ENCODE peak calls at places on chromosomes 2 and 18, in eight cellular contexts. Q is BJ, A is OCI-LY7, Y is body of pancreas, C is right atrium auricular region, N is stomach, X is cardiac fibroblast, T is pancreas. R is an unnamed sample.
A peak's percentile ranks its signal among the peaks of the same experiment; 100 is the strongest.

GRCh38 chr2:2183135-2183534 is 147.9 kb downstream of the MYT1L start:
- DNase-seq in Q (no peak), A (no peak), Y (no peak), C (no peak), N (no peak), X (no peak), T (no peak), R (no peak)

GRCh38 chr18:57004366-57005121 is 142.3 kb upstream of the BOD1L2 start:
- DNase-seq in Q (peak; percentile 16), A (no peak), Y (no peak), C (no peak), N (no peak), X (peak; percentile 56), T (no peak), R (peak; percentile 66)

GRCh38 chr2:238920601-238921001 is 72.7 kb downstream of the TWIST2 start:
- DNase-seq in Q (no peak), A (no peak), Y (no peak), C (no peak), N (no peak), X (no peak), T (no peak), R (no peak)

GRCh38 chr2:176251928-176252327 is 17.3 kb upstream of the MTX2 start:
- DNase-seq in Q (no peak), A (no peak), Y (no peak), C (no peak), N (no peak), X (no peak), T (no peak), R (no peak)

GRCh38 chr2:158782126-158782525 is 13.0 kb upstream of the DAPL1 start:
- DNase-seq in Q (no peak), A (no peak), Y (no peak), C (no peak), N (no peak), X (no peak), T (no peak), R (no peak)

GRCh38 chr2:68031546-68032160 is 31.2 kb downstream of the C1D start:
- DNase-seq in Q (no peak), A (peak; percentile 70), Y (no peak), C (no peak), N (no peak), X (peak; percentile 74), T (no peak), R (peak; percentile 79)

GRCh38 chr18:32909798-32910561 is 137.2 kb upstream of the KLHL14 start:
- DNase-seq in Q (no peak), A (peak; percentile 29), Y (no peak), C (no peak), N (no peak), X (no peak), T (no peak), R (no peak)

GRCh38 chr2:179262077-179262660 is 2.5 kb downstream of the SESTD1 start:
- DNase-seq in Q (no peak), A (no peak), Y (no peak), C (no peak), N (no peak), X (peak; percentile 49), T (no peak), R (peak; percentile 36)

GRCh38 chr2:114661926-114662670 is 219.7 kb downstream of the DPP10 start:
- DNase-seq in Q (no peak), A (no peak), Y (peak; percentile 14), C (no peak), N (no peak), X (peak; percentile 0), T (peak; percentile 70), R (no peak)

GRCh38 chr2:206482123-206482522 is 38.8 kb downstream of the ADAM23 start:
- DNase-seq in Q (no peak), A (no peak), Y (no peak), C (no peak), N (no peak), X (peak; percentile 2), T (no peak), R (peak; percentile 10)

GRCh38 chr2:159713691-159714585 is 1.6 kb downstream of the MARCHF7 start:
- DNase-seq in Q (no peak), A (peak; percentile 40), Y (no peak), C (no peak), N (no peak), X (peak; percentile 51), T (no peak), R (peak; percentile 43)

GRCh38 chr2:25361261-25362048 is 19.7 kb upstream of the DNMT3A start:
- DNase-seq in Q (no peak), A (no peak), Y (no peak), C (no peak), N (no peak), X (no peak), T (no peak), R (no peak)
- H3K4me3 ChIP-seq in Q (peak overlapping the region; percentile 16), A (peak overlapping the region; percentile 66), Y (no peak overlapping the region), C (peak overlapping the region; percentile 42), N (peak overlapping the region; percentile 34), X (peak overlapping the region; percentile 13), T (peak overlapping the region; percentile 27), R (peak overlapping the region; percentile 28)

DNA sequence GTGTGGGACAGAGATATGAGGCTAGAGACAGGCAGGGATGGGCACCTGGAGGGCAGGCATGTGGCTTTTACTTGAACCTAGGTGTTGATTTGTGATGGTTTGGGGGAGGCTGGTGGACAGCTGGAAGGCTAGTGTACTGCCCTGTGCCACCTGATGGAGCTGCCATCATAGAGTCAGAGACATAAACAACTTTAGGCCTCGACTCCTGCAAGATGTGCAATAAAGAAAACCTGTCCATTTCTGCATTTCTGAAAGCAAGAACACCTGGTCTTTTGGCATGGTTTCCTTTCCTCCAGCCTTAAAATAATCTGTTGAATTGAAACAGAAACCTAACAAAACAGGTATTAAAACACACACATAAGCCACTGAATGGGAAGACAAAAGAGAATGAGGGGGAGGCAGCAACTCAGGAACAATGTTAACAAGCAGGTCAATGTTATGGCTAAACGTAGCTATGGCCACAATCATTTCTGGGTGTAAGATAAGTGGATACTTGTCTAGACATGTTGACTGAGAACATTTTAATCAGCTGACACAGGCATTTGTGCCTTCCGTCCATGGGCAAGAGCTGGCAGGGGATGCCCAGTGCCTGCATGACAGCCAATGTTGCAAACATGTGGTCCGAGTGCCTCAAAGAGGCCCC is 87.8 kb downstream of the KCTD1 start:
- DNase-seq in Q (no peak), A (peak; percentile 87), Y (no peak), C (no peak), N (peak; percentile 37), X (peak; percentile 78), T (no peak), R (peak; percentile 89)
- TF ChIP-seq CTCF in Q (no peak), A (no peak), Y (no peak), C (no peak), N (no peak), X (no peak), T (no peak), R (no peak)

DNA sequence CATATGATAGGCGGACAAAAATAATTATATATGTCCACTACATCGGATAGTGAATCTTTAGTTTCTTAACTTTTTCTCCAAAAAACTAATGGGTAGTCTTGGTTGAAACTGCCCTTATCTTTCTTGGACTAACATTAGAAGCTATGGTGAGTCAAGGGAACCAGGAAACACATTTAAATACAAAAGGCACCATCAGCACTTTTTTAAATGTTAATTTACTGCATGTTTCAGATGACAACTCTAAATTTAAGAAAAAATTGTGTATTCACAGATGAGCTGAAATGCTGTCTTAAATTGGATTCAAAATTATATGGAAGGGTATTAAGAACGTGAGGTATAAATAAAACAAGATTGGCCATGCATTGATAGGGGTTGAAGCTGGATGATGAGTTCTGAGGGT is 75.6 kb upstream of the CERS6 start:
- DNase-seq in Q (no peak), A (no peak), Y (no peak), C (no peak), N (no peak), X (no peak), T (no peak), R (no peak)
- H3K4me3 ChIP-seq in Q (no peak overlapping the region), A (no peak overlapping the region), Y (no peak overlapping the region), C (no peak overlapping the region), N (no peak overlapping the region), X (no peak overlapping the region), T (no peak overlapping the region), R (no peak overlapping the region)

DNA sequence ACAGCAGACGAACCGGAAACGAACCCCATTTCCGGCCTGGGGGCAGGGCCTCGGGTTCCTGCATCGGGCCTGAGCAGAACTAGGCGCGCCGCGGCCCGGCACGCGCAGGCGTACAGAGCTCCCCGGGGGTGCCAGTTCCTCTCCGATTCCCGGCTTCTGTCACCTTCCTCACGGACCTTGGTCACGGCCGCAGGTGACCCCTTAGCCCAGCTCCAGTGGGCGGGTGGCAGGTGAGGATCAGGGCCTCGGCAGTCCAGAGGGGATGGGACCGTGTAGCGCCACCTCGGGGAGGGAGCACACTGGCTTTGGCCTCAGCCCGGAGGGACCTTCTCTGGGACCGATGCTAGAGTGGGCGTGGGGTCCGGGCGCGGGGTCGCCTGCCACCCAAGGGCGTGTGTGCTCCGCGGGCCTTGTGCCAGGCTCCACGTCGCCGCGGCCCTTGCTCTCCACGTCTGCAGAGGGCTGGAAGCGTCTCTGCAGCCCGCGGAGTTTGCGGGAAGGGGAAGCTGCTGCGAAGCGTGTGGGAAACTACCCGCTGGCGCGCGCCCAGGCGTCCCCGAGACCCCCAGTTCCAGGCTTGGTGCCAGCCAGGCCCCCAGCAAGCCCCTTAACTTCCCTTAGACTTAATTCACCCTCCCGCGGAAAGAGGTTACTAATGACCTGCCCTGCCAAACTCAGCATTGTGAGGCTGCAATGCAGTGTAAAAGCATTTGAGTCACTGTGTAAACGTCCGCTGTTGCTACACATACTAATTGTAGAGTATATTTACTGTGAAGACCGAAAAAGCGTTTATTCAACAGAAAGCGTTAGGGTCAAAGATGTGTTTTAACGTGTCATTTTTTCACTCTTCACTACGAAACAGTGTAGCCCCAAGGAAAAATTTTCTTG is at the start of gene TRAPPC12:
- DNase-seq in Q (peak; percentile 26), A (peak; percentile 95), Y (peak; percentile 89), C (peak; percentile 89), N (peak; percentile 93), X (peak; percentile 82), T (peak; percentile 92), R (peak; percentile 82)
- TF ChIP-seq CTCF in Q (peak; percentile 68), A (peak; percentile 75), Y (peak; percentile 23), C (peak; percentile 72), N (peak; percentile 26), X (peak; percentile 53), T (no peak), R (peak; percentile 44)

GRCh38 chr2:195532628-195533271 is 124.3 kb upstream of the SLC39A10 start:
- DNase-seq in Q (no peak), A (peak; percentile 32), Y (no peak), C (no peak), N (no peak), X (peak; percentile 57), T (no peak), R (peak; percentile 44)

GRCh38 chr2:195531754-195532153 is 125.3 kb upstream of the SLC39A10 start:
- DNase-seq in Q (no peak), A (no peak), Y (no peak), C (no peak), N (no peak), X (peak; percentile 83), T (no peak), R (peak; percentile 79)

GRCh38 chr2:195535911-195536522 is 121.0 kb upstream of the SLC39A10 start:
- DNase-seq in Q (no peak), A (peak; percentile 36), Y (no peak), C (no peak), N (no peak), X (no peak), T (no peak), R (no peak)

GRCh38 chr2:195532255-195532627 is 124.8 kb upstream of the SLC39A10 start:
- DNase-seq in Q (no peak), A (no peak), Y (no peak), C (no peak), N (no peak), X (no peak), T (no peak), R (peak; percentile 14)

GRCh38 chr2:195533771-195534642 is 123.0 kb upstream of the SLC39A10 start:
- DNase-seq in Q (peak; percentile 50), A (peak; percentile 39), Y (no peak), C (peak; percentile 80), N (no peak), X (peak; percentile 88), T (no peak), R (peak; percentile 89)
- H3K4me3 ChIP-seq in Q (no peak overlapping the region), A (peak overlapping the region; percentile 64), Y (no peak overlapping the region), C (no peak overlapping the region), N (no peak overlapping the region), X (no peak overlapping the region), T (no peak overlapping the region), R (no peak overlapping the region)

R was measured in fibroblast of pulmonary artery.